ENCODE peak calls at places on chromosomes 6 and 20, in nine cellular contexts. One of them, this sample, is unnamed.

GRCh38 chr6:141097471-141097870 is 1035.3 kb upstream of the GJE1 start:
- DNase-seq in AG10803: peak
- DNase-seq in mucosa of descending colon: no peak
- DNase-seq in activated CD8-positive, alpha-beta T cell treated with anti-CD3 and anti-CD28 coated beads for 36 hours: no peak
- DNase-seq in tibial artery: no peak
- DNase-seq in endothelial cell: no peak
- DNase-seq in colonic mucosa: no peak
- DNase-seq in A549: no peak
- DNase-seq in heart left ventricle: no peak
- DNase-seq in this sample: no peak

GRCh38 chr6:26484161-26484560 is 15.9 kb upstream of the BTN1A1 start:
- DNase-seq in A549: no peak
- DNase-seq in AG10803: no peak
- DNase-seq in heart left ventricle: no peak
- DNase-seq in activated CD8-positive, alpha-beta T cell treated with anti-CD3 and anti-CD28 coated beads for 36 hours: no peak
- DNase-seq in colonic mucosa: no peak
- DNase-seq in endothelial cell: no peak
- DNase-seq in tibial artery: no peak
- DNase-seq in mucosa of descending colon: no peak
- DNase-seq in this sample: no peak

GRCh38 chr20:17612287-17612974 is 42.6 kb downstream of the DSTN start:
- DNase-seq in heart left ventricle: peak
- DNase-seq in endothelial cell: no peak
- DNase-seq in colonic mucosa: no peak
- DNase-seq in mucosa of descending colon: peak
- DNase-seq in A549: no peak
- DNase-seq in AG10803: peak
- DNase-seq in tibial artery: peak
- DNase-seq in activated CD8-positive, alpha-beta T cell treated with anti-CD3 and anti-CD28 coated beads for 36 hours: peak
- DNase-seq in this sample: no peak

GRCh38 chr6:168508903-168509302 is 67.9 kb downstream of the SMOC2 start:
- DNase-seq in mucosa of descending colon: no peak
- DNase-seq in A549: no peak
- DNase-seq in endothelial cell: no peak
- DNase-seq in activated CD8-positive, alpha-beta T cell treated with anti-CD3 and anti-CD28 coated beads for 36 hours: no peak
- DNase-seq in tibial artery: no peak
- DNase-seq in heart left ventricle: no peak
- DNase-seq in colonic mucosa: no peak
- DNase-seq in AG10803: no peak
- DNase-seq in this sample: no peak

GRCh38 chr6:1771324-1771723 is 161.6 kb downstream of the FOXC1 start:
- DNase-seq in heart left ventricle: no peak
- DNase-seq in A549: no peak
- DNase-seq in mucosa of descending colon: no peak
- DNase-seq in colonic mucosa: no peak
- DNase-seq in activated CD8-positive, alpha-beta T cell treated with anti-CD3 and anti-CD28 coated beads for 36 hours: peak
- DNase-seq in tibial artery: no peak
- DNase-seq in AG10803: peak
- DNase-seq in endothelial cell: no peak
- DNase-seq in this sample: no peak

GRCh38 chr6:132491303-132491702 is 21.6 kb downstream of the STX7 start:
- DNase-seq in heart left ventricle: peak
- DNase-seq in mucosa of descending colon: no peak
- DNase-seq in A549: no peak
- DNase-seq in endothelial cell: no peak
- DNase-seq in AG10803: peak
- DNase-seq in colonic mucosa: no peak
- DNase-seq in activated CD8-positive, alpha-beta T cell treated with anti-CD3 and anti-CD28 coated beads for 36 hours: peak
- DNase-seq in tibial artery: peak
- DNase-seq in this sample: no peak

GRCh38 chr20:47057661-47058060 is 163.0 kb downstream of the EYA2 start:
- DNase-seq in mucosa of descending colon: no peak
- DNase-seq in endothelial cell: no peak
- DNase-seq in heart left ventricle: no peak
- DNase-seq in colonic mucosa: peak
- DNase-seq in activated CD8-positive, alpha-beta T cell treated with anti-CD3 and anti-CD28 coated beads for 36 hours: no peak
- DNase-seq in tibial artery: no peak
- DNase-seq in A549: no peak
- DNase-seq in AG10803: no peak
- DNase-seq in this sample: no peak

GRCh38 chr20:50625986-50626677 is 65.2 kb downstream of the RIPOR3 start:
- DNase-seq in A549: peak
- DNase-seq in mucosa of descending colon: no peak
- DNase-seq in activated CD8-positive, alpha-beta T cell treated with anti-CD3 and anti-CD28 coated beads for 36 hours: peak
- DNase-seq in AG10803: peak
- DNase-seq in heart left ventricle: peak
- DNase-seq in endothelial cell: peak
- DNase-seq in tibial artery: peak
- DNase-seq in colonic mucosa: peak
- DNase-seq in this sample: no peak

GRCh38 chr6:109455161-109455501 is 441 bp downstream of the MICAL1 start:
- DNase-seq in endothelial cell: peak
- DNase-seq in AG10803: no peak
- DNase-seq in tibial artery: no peak
- DNase-seq in mucosa of descending colon: peak
- DNase-seq in colonic mucosa: no peak
- DNase-seq in A549: no peak
- DNase-seq in activated CD8-positive, alpha-beta T cell treated with anti-CD3 and anti-CD28 coated beads for 36 hours: peak
- DNase-seq in heart left ventricle: no peak
- DNase-seq in this sample: no peak

GRCh38 chr20:47785900-47786762 is 850 bp upstream of the SULF2 start:
- DNase-seq in A549: peak
- DNase-seq in endothelial cell: peak
- DNase-seq in activated CD8-positive, alpha-beta T cell treated with anti-CD3 and anti-CD28 coated beads for 36 hours: peak
- DNase-seq in heart left ventricle: peak
- DNase-seq in tibial artery: peak
- DNase-seq in AG10803: peak
- DNase-seq in colonic mucosa: peak
- DNase-seq in mucosa of descending colon: peak
- DNase-seq in this sample: peak

GRCh38 chr20:9744551-9744950 is 94.3 kb downstream of the PAK5 start:
- DNase-seq in tibial artery: no peak
- DNase-seq in endothelial cell: no peak
- DNase-seq in A549: no peak
- DNase-seq in heart left ventricle: no peak
- DNase-seq in AG10803: no peak
- DNase-seq in activated CD8-positive, alpha-beta T cell treated with anti-CD3 and anti-CD28 coated beads for 36 hours: no peak
- DNase-seq in colonic mucosa: no peak
- DNase-seq in mucosa of descending colon: no peak
- DNase-seq in this sample: no peak

GRCh38 chr20:35117148-35117547 is 24.5 kb upstream of the TRPC4AP start:
- DNase-seq in heart left ventricle: no peak
- DNase-seq in activated CD8-positive, alpha-beta T cell treated with anti-CD3 and anti-CD28 coated beads for 36 hours: no peak
- DNase-seq in tibial artery: no peak
- DNase-seq in AG10803: no peak
- DNase-seq in endothelial cell: no peak
- DNase-seq in mucosa of descending colon: no peak
- DNase-seq in A549: no peak
- DNase-seq in colonic mucosa: no peak
- DNase-seq in this sample: no peak

GRCh38 chr6:87808005-87808757 is 106.1 kb upstream of the AKIRIN2 start:
- DNase-seq in A549: no peak
- DNase-seq in AG10803: peak
- DNase-seq in mucosa of descending colon: no peak
- DNase-seq in endothelial cell: no peak
- DNase-seq in tibial artery: no peak
- DNase-seq in colonic mucosa: no peak
- DNase-seq in activated CD8-positive, alpha-beta T cell treated with anti-CD3 and anti-CD28 coated beads for 36 hours: no peak
- DNase-seq in heart left ventricle: no peak
- DNase-seq in this sample: no peak

GRCh38 chr6:110255356-110255755 is 75.1 kb downstream of the CDC40 start:
- DNase-seq in tibial artery: no peak
- DNase-seq in activated CD8-positive, alpha-beta T cell treated with anti-CD3 and anti-CD28 coated beads for 36 hours: peak
- DNase-seq in mucosa of descending colon: no peak
- DNase-seq in AG10803: peak
- DNase-seq in endothelial cell: peak
- DNase-seq in heart left ventricle: no peak
- DNase-seq in colonic mucosa: no peak
- DNase-seq in A549: peak
- DNase-seq in this sample: no peak

GRCh38 chr20:58102252-58102651 is 126.2 kb downstream of the ANKRD60 start:
- DNase-seq in activated CD8-positive, alpha-beta T cell treated with anti-CD3 and anti-CD28 coated beads for 36 hours: no peak
- DNase-seq in mucosa of descending colon: no peak
- DNase-seq in colonic mucosa: no peak
- DNase-seq in tibial artery: no peak
- DNase-seq in A549: no peak
- DNase-seq in heart left ventricle: no peak
- DNase-seq in AG10803: peak
- DNase-seq in endothelial cell: no peak
- DNase-seq in this sample: no peak

GRCh38 chr6:169962604-169963469 is 211.4 kb downstream of the ERMARD start:
- DNase-seq in heart left ventricle: no peak
- DNase-seq in A549: no peak
- DNase-seq in AG10803: no peak
- DNase-seq in colonic mucosa: peak
- DNase-seq in activated CD8-positive, alpha-beta T cell treated with anti-CD3 and anti-CD28 coated beads for 36 hours: no peak
- DNase-seq in endothelial cell: no peak
- DNase-seq in tibial artery: peak
- DNase-seq in mucosa of descending colon: no peak
- DNase-seq in this sample: no peak

GRCh38 chr6:169963581-169964297 is 212.3 kb downstream of the ERMARD start:
- DNase-seq in heart left ventricle: no peak
- DNase-seq in tibial artery: no peak
- DNase-seq in A549: no peak
- DNase-seq in activated CD8-positive, alpha-beta T cell treated with anti-CD3 and anti-CD28 coated beads for 36 hours: no peak
- DNase-seq in endothelial cell: no peak
- DNase-seq in colonic mucosa: peak
- DNase-seq in mucosa of descending colon: no peak
- DNase-seq in AG10803: no peak
- DNase-seq in this sample: no peak

GRCh38 chr6:169960531-169960890 is 209.1 kb downstream of the ERMARD start:
- DNase-seq in tibial artery: peak
- DNase-seq in mucosa of descending colon: no peak
- DNase-seq in activated CD8-positive, alpha-beta T cell treated with anti-CD3 and anti-CD28 coated beads for 36 hours: no peak
- DNase-seq in colonic mucosa: peak
- DNase-seq in endothelial cell: no peak
- DNase-seq in heart left ventricle: no peak
- DNase-seq in AG10803: no peak
- DNase-seq in A549: no peak
- DNase-seq in this sample: no peak

GRCh38 chr6:169960891-169961611 is 209.6 kb downstream of the ERMARD start:
- DNase-seq in AG10803: no peak
- DNase-seq in tibial artery: peak
- DNase-seq in activated CD8-positive, alpha-beta T cell treated with anti-CD3 and anti-CD28 coated beads for 36 hours: no peak
- DNase-seq in A549: no peak
- DNase-seq in colonic mucosa: peak
- DNase-seq in heart left ventricle: no peak
- DNase-seq in mucosa of descending colon: no peak
- DNase-seq in endothelial cell: no peak
- DNase-seq in this sample: no peak

GRCh38 chr6:169961772-169962561 is 210.5 kb downstream of the ERMARD start:
- DNase-seq in heart left ventricle: peak
- DNase-seq in mucosa of descending colon: peak
- DNase-seq in colonic mucosa: peak
- DNase-seq in endothelial cell: peak
- DNase-seq in tibial artery: peak
- DNase-seq in A549: no peak
- DNase-seq in activated CD8-positive, alpha-beta T cell treated with anti-CD3 and anti-CD28 coated beads for 36 hours: peak
- DNase-seq in AG10803: no peak
- DNase-seq in this sample: no peak
- TF ChIP-seq CTCF in heart left ventricle: peak
- TF ChIP-seq CTCF in mucosa of descending colon: no peak
- TF ChIP-seq CTCF in colonic mucosa: no peak
- TF ChIP-seq CTCF in endothelial cell: peak
- TF ChIP-seq CTCF in tibial artery: no peak
- TF ChIP-seq CTCF in A549: no peak
- TF ChIP-seq CTCF in activated CD8-positive, alpha-beta T cell treated with anti-CD3 and anti-CD28 coated beads for 36 hours: peak
- TF ChIP-seq CTCF in AG10803: no peak
- TF ChIP-seq CTCF in this sample: peak

DNA sequence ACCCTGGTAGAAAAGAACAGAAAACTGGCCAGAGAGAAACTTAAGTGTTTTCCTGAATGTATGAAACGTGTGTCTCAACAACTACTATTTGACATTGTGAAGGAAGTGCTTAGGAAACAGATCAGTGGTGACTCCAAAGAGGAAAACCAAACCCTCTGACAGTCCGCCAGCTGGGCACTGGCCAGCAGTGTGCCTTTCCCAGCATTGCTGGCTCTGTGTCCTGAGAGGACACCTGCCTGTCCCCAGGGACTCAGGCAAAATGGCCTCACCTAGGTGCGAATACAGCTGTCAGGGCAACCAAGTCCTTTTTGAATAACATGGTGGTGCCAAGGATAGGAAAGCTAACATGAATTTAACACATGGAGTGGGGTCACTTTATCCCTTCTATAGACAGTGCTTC is 72.5 kb downstream of the NDUFAF5 start:
- DNase-seq in tibial artery: no peak
- DNase-seq in activated CD8-positive, alpha-beta T cell treated with anti-CD3 and anti-CD28 coated beads for 36 hours: no peak
- DNase-seq in colonic mucosa: no peak
- DNase-seq in A549: no peak
- DNase-seq in AG10803: peak
- DNase-seq in heart left ventricle: peak
- DNase-seq in mucosa of descending colon: no peak
- DNase-seq in endothelial cell: no peak
- DNase-seq in this sample: no peak
- TF ChIP-seq CTCF in tibial artery: no peak
- TF ChIP-seq CTCF in activated CD8-positive, alpha-beta T cell treated with anti-CD3 and anti-CD28 coated beads for 36 hours: no peak
- TF ChIP-seq CTCF in colonic mucosa: no peak
- TF ChIP-seq CTCF in A549: no peak
- TF ChIP-seq CTCF in AG10803: no peak
- TF ChIP-seq CTCF in heart left ventricle: no peak
- TF ChIP-seq CTCF in mucosa of descending colon: no peak
- TF ChIP-seq CTCF in endothelial cell: no peak
- TF ChIP-seq CTCF in this sample: no peak

GRCh38 chr6:7261030-7261841 is 51.8 kb downstream of the SSR1 start:
- DNase-seq in tibial artery: peak
- DNase-seq in activated CD8-positive, alpha-beta T cell treated with anti-CD3 and anti-CD28 coated beads for 36 hours: peak
- DNase-seq in heart left ventricle: peak
- DNase-seq in endothelial cell: peak
- DNase-seq in mucosa of descending colon: peak
- DNase-seq in colonic mucosa: peak
- DNase-seq in A549: peak
- DNase-seq in AG10803: peak
- DNase-seq in this sample: peak
- TF ChIP-seq CTCF in tibial artery: no peak
- TF ChIP-seq CTCF in activated CD8-positive, alpha-beta T cell treated with anti-CD3 and anti-CD28 coated beads for 36 hours: no peak
- TF ChIP-seq CTCF in heart left ventricle: no peak
- TF ChIP-seq CTCF in endothelial cell: no peak
- TF ChIP-seq CTCF in mucosa of descending colon: no peak
- TF ChIP-seq CTCF in colonic mucosa: no peak
- TF ChIP-seq CTCF in A549: no peak
- TF ChIP-seq CTCF in AG10803: no peak
- TF ChIP-seq CTCF in this sample: no peak

DNA sequence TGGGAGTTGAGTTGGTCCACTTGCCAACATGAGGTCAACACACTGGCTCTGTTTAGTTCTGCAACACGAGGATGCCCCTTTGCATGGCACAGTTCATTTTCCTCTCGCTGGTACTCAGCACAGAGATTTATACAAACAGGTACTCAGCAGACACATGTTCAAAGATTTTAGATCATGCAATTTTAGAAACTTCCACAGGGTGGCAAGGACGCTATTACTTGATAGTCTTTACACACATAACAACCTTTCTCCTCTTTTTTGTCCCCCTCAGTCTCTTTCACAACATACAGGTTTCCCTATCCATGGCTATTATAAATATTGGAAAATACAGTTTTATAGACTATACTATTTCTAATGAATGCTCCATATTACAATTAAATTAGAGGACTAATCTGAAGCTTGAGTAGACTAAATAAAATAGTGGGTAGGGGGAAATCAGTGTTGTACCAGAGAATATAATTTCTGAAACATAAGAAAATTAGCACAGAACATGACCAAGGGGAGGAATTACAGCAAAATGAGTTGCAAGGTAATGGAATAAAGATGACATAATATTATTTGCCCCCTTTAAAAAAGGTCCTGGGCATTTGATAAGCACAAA is 331.8 kb upstream of the BTBD3 start:
- DNase-seq in A549: no peak
- DNase-seq in endothelial cell: no peak
- DNase-seq in colonic mucosa: no peak
- DNase-seq in heart left ventricle: no peak
- DNase-seq in AG10803: peak
- DNase-seq in mucosa of descending colon: no peak
- DNase-seq in activated CD8-positive, alpha-beta T cell treated with anti-CD3 and anti-CD28 coated beads for 36 hours: no peak
- DNase-seq in tibial artery: no peak
- DNase-seq in this sample: no peak
- TF ChIP-seq CTCF in A549: peak
- TF ChIP-seq CTCF in endothelial cell: peak
- TF ChIP-seq CTCF in colonic mucosa: no peak
- TF ChIP-seq CTCF in heart left ventricle: no peak
- TF ChIP-seq CTCF in AG10803: peak
- TF ChIP-seq CTCF in mucosa of descending colon: no peak
- TF ChIP-seq CTCF in activated CD8-positive, alpha-beta T cell treated with anti-CD3 and anti-CD28 coated beads for 36 hours: no peak
- TF ChIP-seq CTCF in tibial artery: no peak
- TF ChIP-seq CTCF in this sample: peak

This sample was measured in mesothelial cell of epicardium.